ENCODE peak calls at places on chromosomes 5 and 9, in eight cellular contexts. H, L, B, E, Y, F, A and Z are unnamed samples.

GRCh38 chr9:126398403-126399058 is 71.9 kb downstream of the MVB12B start:
- DNase-seq in Y (peak), A (peak), F (peak), H (peak), B (peak), L (peak), E (peak), Z (peak)

GRCh38 chr5:95080456-95080855 is 204.4 kb downstream of the MCTP1 start:
- DNase-seq in E (no peak), B (no peak), F (no peak), Y (peak), A (no peak), H (no peak), L (no peak), Z (no peak)

GRCh38 chr9:91908293-91908623 is 41.8 kb downstream of the ROR2 start:
- DNase-seq in F (no peak), H (no peak), L (no peak), B (no peak), A (no peak), E (no peak), Y (no peak), Z (no peak)

GRCh38 chr9:126819482-126819881 is 14.6 kb downstream of the ZBTB43 start:
- DNase-seq in L (no peak), E (no peak), B (no peak), F (no peak), Y (no peak), H (no peak), A (no peak), Z (no peak)

GRCh38 chr5:8869932-8870331 is 675.9 kb downstream of the SEMA5A start:
- DNase-seq in E (no peak), Y (no peak), B (no peak), F (no peak), A (no peak), L (no peak), H (no peak), Z (no peak)

GRCh38 chr5:126188804-126189203 is 234.4 kb upstream of the GRAMD2B start:
- DNase-seq in H (no peak), E (no peak), B (no peak), F (no peak), Y (no peak), A (no peak), L (no peak), Z (no peak)

GRCh38 chr9:125888220-125888619 is 141.0 kb downstream of the PBX3 start:
- DNase-seq in E (no peak), Y (no peak), A (no peak), L (no peak), H (no peak), B (no peak), F (no peak), Z (no peak)

GRCh38 chr5:102295534-102296228 is 403 bp downstream of the SLCO4C1 start:
- DNase-seq in A (no peak), L (no peak), Y (no peak), B (peak), F (no peak), H (no peak), E (peak), Z (no peak)

GRCh38 chr9:112080831-112081542 is 94.1 kb downstream of the SUSD1 start:
- DNase-seq in A (no peak), B (no peak), E (no peak), Y (no peak), L (no peak), F (no peak), H (no peak), Z (no peak)

GRCh38 chr5:42912184-42912766 is 100.6 kb upstream of the SELENOP start:
- DNase-seq in L (peak), E (no peak), A (no peak), F (no peak), Y (peak), B (no peak), H (no peak), Z (no peak)

GRCh38 chr9:136975624-136976023 is 1.7 kb upstream of the PTGDS start:
- DNase-seq in Y (no peak), L (peak), B (no peak), A (peak), H (peak), E (no peak), F (no peak), Z (no peak)

GRCh38 chr5:177303121-177303924 is at the start of the genes PRELID1 and RAB24:
- DNase-seq in A (peak), Y (peak), E (peak), L (peak), B (peak), F (peak), H (peak), Z (peak)

GRCh38 chr9:131791532-131792254 is 51.8 kb upstream of the RAPGEF1 start:
- DNase-seq in F (no peak), A (no peak), B (no peak), E (no peak), Y (no peak), L (no peak), H (no peak), Z (no peak)

GRCh38 chr5:137649228-137649890 is 86.5 kb downstream of the KLHL3 start:
- DNase-seq in E (peak), B (no peak), H (no peak), Y (peak), L (no peak), A (no peak), F (no peak), Z (no peak)

GRCh38 chr5:95841914-95842812 is 19.6 kb upstream of the GLRX start:
- DNase-seq in E (no peak), A (no peak), F (peak), H (no peak), B (no peak), Y (peak), L (no peak), Z (no peak)

GRCh38 chr9:20297646-20298084 is 324.6 kb downstream of the MLLT3 start:
- DNase-seq in F (no peak), E (peak), Y (peak), H (peak), A (no peak), L (no peak), B (no peak), Z (no peak)

GRCh38 chr5:12269164-12269563 is 364.9 kb upstream of the CTNND2 start:
- DNase-seq in Y (no peak), L (no peak), F (no peak), H (no peak), A (no peak), B (no peak), E (no peak), Z (no peak)

GRCh38 chr5:15752886-15753285 is 252.9 kb downstream of the FBXL7 start:
- DNase-seq in Y (peak), B (no peak), H (peak), A (peak), E (peak), F (no peak), L (no peak), Z (no peak)

GRCh38 chr9:133768859-133769510 is 30.8 kb upstream of the SARDH start:
- DNase-seq in F (peak), L (no peak), Y (no peak), H (no peak), E (peak), B (peak), A (peak), Z (peak)

GRCh38 chr9:109010676-109011655 is 2.3 kb downstream of the CTNNAL1 start:
- DNase-seq in A (no peak), B (no peak), Y (peak), E (peak), L (peak), H (peak), F (peak), Z (no peak)

GRCh38 chr5:59276277-59276647 is 617.3 kb downstream of the PDE4D start:
- DNase-seq in A (no peak), Y (no peak), F (no peak), H (no peak), L (no peak), B (no peak), E (no peak), Z (no peak)

GRCh38 chr9:70229579-70229978 is 29.2 kb upstream of the SMC5 start:
- DNase-seq in Y (peak), H (no peak), A (no peak), L (no peak), B (no peak), F (no peak), E (no peak), Z (no peak)

GRCh38 chr9:77384406-77384805 is 207.1 kb downstream of the VPS13A start:
- DNase-seq in E (no peak), L (no peak), A (no peak), B (no peak), H (no peak), Y (peak), F (no peak), Z (no peak)

GRCh38 chr5:9507974-9508373 is 37.9 kb downstream of the SEMA5A start:
- DNase-seq in F (no peak), L (no peak), A (no peak), H (no peak), Y (peak), E (peak), B (no peak), Z (no peak)

GRCh38 chr9:107751522-107752235 is 262.1 kb upstream of the KLF4 start:
- DNase-seq in L (no peak), Y (peak), B (peak), E (peak), A (no peak), H (peak), F (no peak), Z (peak)

GRCh38 chr5:125012727-125013451 is 266.4 kb upstream of the ZNF608 start:
- DNase-seq in B (peak), H (no peak), A (no peak), Y (no peak), L (no peak), F (no peak), E (peak), Z (peak)

GRCh38 chr9:36971935-36972488 is 62.1 kb downstream of the PAX5 start:
- DNase-seq in Y (no peak), A (peak), H (no peak), B (no peak), E (no peak), F (no peak), L (no peak), Z (no peak)

GRCh38 chr9:95273369-95274051 is 44.0 kb downstream of the FANCC start:
- DNase-seq in B (no peak), L (no peak), H (no peak), F (no peak), Y (no peak), E (no peak), A (no peak), Z (no peak)

GRCh38 chr9:87713278-87713989 is 12.5 kb upstream of the CTSL start:
- DNase-seq in L (no peak), F (peak), B (peak), H (peak), A (peak), E (peak), Y (peak), Z (no peak)

GRCh38 chr9:89961616-89962341 is 357.0 kb downstream of the GADD45G start:
- DNase-seq in H (no peak), A (no peak), F (no peak), E (no peak), B (no peak), Y (peak), L (no peak), Z (no peak)

GRCh38 chr5:39102684-39103155 is 28.5 kb upstream of the RICTOR start:
- DNase-seq in A (no peak), F (no peak), H (no peak), Y (peak), E (no peak), L (no peak), B (no peak), Z (no peak)

GRCh38 chr9:75131700-75132099 is 43.4 kb downstream of the OSTF1 start:
- DNase-seq in B (no peak), L (no peak), F (no peak), H (no peak), A (no peak), E (no peak), Y (no peak), Z (no peak)

GRCh38 chr5:140035881-140036280 is 7.2 kb downstream of the NRG2 start:
- DNase-seq in A (no peak), F (no peak), Y (no peak), E (no peak), L (no peak), H (no peak), B (no peak), Z (no peak)

GRCh38 chr5:67379761-67380160 is 183.2 kb upstream of the CD180 start:
- DNase-seq in A (no peak), Y (no peak), H (no peak), F (no peak), B (no peak), E (no peak), L (no peak), Z (no peak)

GRCh38 chr5:53123702-53124101 is 14.1 kb upstream of the MOCS2 start:
- DNase-seq in B (no peak), Y (peak), E (no peak), A (no peak), F (no peak), L (no peak), H (no peak), Z (no peak)
- TF ChIP-seq CTCF in B (no peak), Y (no peak), E (peak), A (peak), F (no peak), L (no peak), H (peak), Z (no peak)

GRCh38 chr9:34590376-34591090 is 1.0 kb upstream of the CNTFR start:
- DNase-seq in L (no peak), H (no peak), A (no peak), Y (no peak), E (no peak), B (peak), F (peak), Z (peak)
- H3K4me3 ChIP-seq in L (peak), H (peak), A (peak), Y (no peak), E (peak), B (no peak), F (peak), Z (peak)

GRCh38 chr9:12424243-12424642 is 268.9 kb upstream of the TYRP1 start:
- DNase-seq in L (no peak), F (no peak), H (no peak), B (no peak), Y (no peak), E (no peak), A (no peak), Z (no peak)

GRCh38 chr9:12426198-12426864 is 266.9 kb upstream of the TYRP1 start:
- DNase-seq in B (no peak), L (no peak), A (no peak), E (peak), Y (peak), H (no peak), F (no peak), Z (peak)
- TF ChIP-seq CTCF in B (peak), L (no peak), A (no peak), E (peak), Y (peak), H (peak), F (no peak), Z (no peak)

DNA sequence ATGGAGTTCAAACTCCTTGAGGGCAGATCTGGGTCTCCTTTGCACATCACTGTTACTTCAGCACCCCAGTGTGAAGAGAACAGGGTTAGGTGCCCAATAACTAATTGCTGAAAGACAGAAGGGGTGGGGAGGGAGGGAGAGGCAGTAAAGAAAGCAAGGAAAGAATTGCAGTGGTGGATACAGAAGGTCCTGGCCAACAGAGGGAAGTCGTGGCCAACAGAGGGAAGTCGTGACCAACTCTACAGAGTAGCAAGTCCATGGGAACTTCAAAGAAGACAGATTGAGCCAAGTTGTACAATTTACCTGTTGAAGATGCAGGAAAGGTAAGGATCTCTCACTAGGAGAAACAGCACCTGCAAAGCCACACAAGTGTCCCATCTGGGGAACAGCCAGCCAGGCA is 27.1 kb downstream of the CCNJL start:
- DNase-seq in L (no peak), A (no peak), B (no peak), F (no peak), H (no peak), E (no peak), Y (no peak), Z (no peak)
- H3K4me3 ChIP-seq in L (no peak), A (no peak), B (no peak), F (no peak), H (no peak), E (no peak), Y (no peak), Z (no peak)

DNA sequence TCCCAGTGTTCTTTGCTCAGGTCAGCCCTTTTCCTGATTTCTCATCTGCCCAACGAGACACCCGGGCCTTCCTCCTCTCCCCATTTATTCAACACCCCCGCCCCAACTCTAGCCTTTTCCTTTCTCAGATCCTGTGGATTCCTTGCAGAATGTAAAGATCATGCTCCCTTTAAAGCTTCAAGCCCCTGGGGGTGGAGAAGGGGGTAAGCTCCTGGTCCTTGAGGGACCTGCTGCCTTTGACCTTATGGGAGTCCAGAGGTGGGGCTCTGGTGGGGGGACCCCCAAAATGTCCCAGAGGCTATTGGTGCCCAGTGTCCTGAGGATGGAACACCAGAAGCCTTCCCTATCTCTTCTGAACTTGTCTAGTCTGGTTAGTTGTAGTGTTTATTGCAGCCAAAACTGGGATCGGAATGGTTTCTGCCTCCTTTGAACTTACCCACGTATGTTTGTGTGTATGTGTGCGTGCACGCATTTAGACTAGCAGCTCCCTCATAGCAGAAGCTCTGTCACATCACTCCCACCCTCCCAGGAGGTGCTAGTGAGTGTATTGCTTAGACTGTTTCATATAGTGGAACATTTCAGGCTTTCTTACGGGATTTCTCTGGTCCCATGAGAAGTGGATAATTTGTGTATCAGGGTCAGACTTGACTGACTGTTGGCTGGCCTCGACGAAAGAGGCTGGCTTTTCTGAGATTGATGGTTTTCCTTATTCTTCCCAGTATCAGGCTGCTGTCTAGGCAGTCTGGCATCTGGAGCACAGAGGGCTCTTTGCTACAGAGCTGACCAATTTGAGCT is 1.1 kb downstream of the GALNT10 start:
- DNase-seq in Y (peak), F (no peak), H (no peak), E (peak), A (no peak), B (no peak), L (peak), Z (no peak)
- TF ChIP-seq CTCF in Y (peak), F (no peak), H (no peak), E (no peak), A (no peak), B (no peak), L (no peak), Z (no peak)

GRCh38 chr5:134070648-134070978 is 43.9 kb upstream of the TCF7 start:
- DNase-seq in B (peak), Y (peak), E (peak), A (no peak), L (no peak), H (no peak), F (no peak), Z (no peak)
- H3K4me3 ChIP-seq in B (no peak), Y (peak), E (peak), A (peak), L (peak), H (peak), F (no peak), Z (peak)

GRCh38 chr5:150353395-150353675 is 4.2 kb upstream of the TCOF1 start:
- DNase-seq in L (no peak), E (no peak), B (no peak), H (no peak), F (no peak), Y (no peak), A (no peak), Z (no peak)

GRCh38 chr5:150347003-150347402 is 10.5 kb upstream of the TCOF1 start:
- DNase-seq in B (no peak), Y (no peak), L (no peak), H (no peak), A (no peak), F (no peak), E (no peak), Z (no peak)

GRCh38 chr5:150352531-150353394 is 4.7 kb upstream of the TCOF1 start:
- DNase-seq in L (no peak), E (no peak), H (no peak), Y (no peak), A (no peak), F (no peak), B (no peak), Z (no peak)

GRCh38 chr5:150349681-150350275 is 7.7 kb upstream of the TCOF1 start:
- DNase-seq in F (no peak), L (no peak), Y (no peak), H (no peak), A (no peak), E (no peak), B (no peak), Z (no peak)

DNA sequence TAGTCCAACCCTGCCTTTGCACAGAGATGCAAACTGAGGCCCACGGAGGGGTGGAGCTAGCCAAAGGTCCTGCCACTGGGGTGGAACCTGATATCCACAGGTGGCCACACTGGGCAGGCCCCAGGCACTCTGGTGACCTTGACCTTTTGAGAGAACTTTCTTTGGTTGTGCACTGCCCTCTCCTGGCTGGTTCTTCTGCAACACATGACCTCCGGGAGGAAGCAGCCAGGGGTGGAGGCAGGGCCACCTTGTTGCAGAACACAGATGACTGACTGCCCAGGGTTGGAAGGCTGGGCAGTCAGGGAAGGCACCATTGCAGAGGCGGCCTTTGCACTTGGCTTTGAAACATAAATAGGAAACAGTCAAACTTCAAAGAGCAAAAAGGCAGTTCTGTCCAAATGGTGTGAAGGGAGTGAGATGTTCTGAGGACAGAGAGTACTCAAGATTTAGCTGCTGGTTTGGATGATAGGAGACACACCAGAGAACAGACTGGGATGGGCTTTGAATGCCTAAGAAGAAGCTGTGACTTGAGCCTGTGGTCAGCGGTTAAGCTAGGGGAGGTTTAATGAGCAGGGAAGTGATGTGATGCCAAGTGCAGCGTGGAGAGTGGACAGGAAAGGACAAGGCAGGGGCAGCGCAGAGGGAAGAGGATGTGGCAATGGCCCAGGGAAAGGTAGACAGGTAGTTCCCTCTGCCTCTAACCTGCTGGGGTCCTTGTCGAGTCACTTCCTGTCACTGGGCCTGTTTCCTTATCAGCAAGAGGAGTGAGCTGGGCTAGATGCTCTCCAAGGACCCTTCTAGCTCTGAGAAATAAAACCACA is 6.8 kb upstream of the TCOF1 start:
- DNase-seq in L (peak), E (peak), B (peak), Y (peak), A (peak), H (peak), F (peak), Z (peak)
- TF ChIP-seq CTCF in L (peak), E (peak), B (peak), Y (peak), A (peak), H (peak), F (no peak), Z (peak)

DNA sequence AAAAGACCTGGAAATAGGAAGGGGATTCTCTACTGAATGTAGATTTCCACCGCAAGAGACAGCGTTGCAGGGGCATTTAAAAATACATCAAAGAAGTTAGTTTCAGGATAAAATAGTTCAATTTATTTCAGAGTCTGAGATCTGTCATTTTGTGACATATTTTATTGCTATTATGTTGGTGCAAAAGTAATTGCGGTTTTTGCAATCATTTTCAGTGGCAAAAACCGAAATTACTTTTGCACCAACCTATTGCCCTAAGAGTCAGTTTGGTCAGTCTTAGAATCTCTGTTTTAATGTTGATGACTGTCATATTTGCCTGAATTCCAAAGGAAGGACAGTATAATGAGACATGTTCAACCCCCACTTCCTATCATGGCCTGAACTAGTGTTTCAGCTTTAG is 219.5 kb upstream of the CDH10 start:
- DNase-seq in Y (no peak), E (no peak), B (no peak), H (no peak), F (no peak), A (no peak), L (no peak), Z (no peak)
- H3K4me3 ChIP-seq in Y (no peak), E (no peak), B (no peak), H (no peak), F (no peak), A (no peak), L (no peak), Z (no peak)